ENCODE peak calls at places on chromosome 10, in four cellular contexts. T, Y, I and F are unnamed samples.

GRCh38 chr10:50627896-50628295 is 4.1 kb upstream of the SGMS1 start:
- DNase-seq in T (no peak), Y (no peak), I (no peak), F (no peak)

GRCh38 chr10:126580873-126581647 is 89.4 kb downstream of the C10orf90 start:
- DNase-seq in I (no peak), Y (no peak), T (no peak), F (no peak)

GRCh38 chr10:11446133-11446532 is 165.3 kb downstream of the USP6NL start:
- DNase-seq in Y (no peak), I (no peak), T (no peak), F (no peak)

GRCh38 chr10:94131885-94132284 is 138.2 kb downstream of the PLCE1 start:
- DNase-seq in I (no peak), T (no peak), Y (no peak), F (no peak)

GRCh38 chr10:121337356-121337936 is 260.8 kb downstream of the FGFR2 start:
- DNase-seq in I (no peak), Y (no peak), T (no peak), F (no peak)

GRCh38 chr10:49109669-49110335 is 5.5 kb downstream of the VSTM4 start:
- DNase-seq in T (no peak), I (peak), Y (no peak), F (no peak)

GRCh38 chr10:123318516-123318915 is 164.3 kb downstream of the BUB3 start:
- DNase-seq in T (no peak), Y (no peak), I (no peak), F (no peak)

GRCh38 chr10:129470103-129470851 is 3.2 kb downstream of the MGMT start:
- DNase-seq in T (no peak), I (no peak), Y (no peak), F (no peak)

GRCh38 chr10:119668461-119668860 is 17.3 kb downstream of the BAG3 start:
- DNase-seq in I (no peak), Y (no peak), T (no peak), F (no peak)

GRCh38 chr10:1643161-1643910 is 94.0 kb downstream of the ADARB2 start:
- DNase-seq in T (peak), Y (peak), I (no peak), F (no peak)

GRCh38 chr10:80382989-80383388 is 25.4 kb upstream of the PRXL2A start:
- DNase-seq in I (no peak), T (peak), Y (peak), F (peak)

GRCh38 chr10:75109459-75109778 is 2.0 kb upstream of the SAMD8 start:
- DNase-seq in Y (no peak), T (no peak), I (no peak), F (no peak)

GRCh38 chr10:4838743-4839142 is 12.7 kb downstream of the AKR1E2 start:
- DNase-seq in I (no peak), Y (no peak), T (no peak), F (no peak)

GRCh38 chr10:21724695-21725371 is 190.8 kb downstream of the MLLT10 start:
- DNase-seq in Y (peak), T (no peak), I (peak), F (no peak)

GRCh38 chr10:71737356-71738172 is 18.0 kb upstream of the C10orf105 start:
- DNase-seq in T (no peak), Y (no peak), I (no peak), F (no peak)

GRCh38 chr10:11532329-11532728 is 79.1 kb downstream of the USP6NL start:
- DNase-seq in I (no peak), Y (no peak), T (no peak), F (no peak)

GRCh38 chr10:78327778-78328591 is 294.3 kb downstream of the RPS24 start:
- DNase-seq in Y (no peak), T (no peak), I (no peak), F (no peak)

GRCh38 chr10:102413053-102413705 is 5.4 kb downstream of the PSD start:
- DNase-seq in I (no peak), Y (peak), T (peak), F (peak)

GRCh38 chr10:115706482-115707076 is 566.4 kb downstream of the GFRA1 start:
- DNase-seq in T (peak), Y (peak), I (no peak), F (no peak)

GRCh38 chr10:123150986-123151738 is 3.0 kb upstream of the BUB3 start:
- DNase-seq in Y (no peak), T (no peak), I (no peak), F (peak)

GRCh38 chr10:50538473-50539398 is 85.0 kb downstream of the SGMS1 start:
- DNase-seq in I (no peak), Y (no peak), T (peak), F (no peak)

GRCh38 chr10:43594944-43595589 is 11.2 kb upstream of the ZNF485 start:
- DNase-seq in Y (peak), I (no peak), T (no peak), F (no peak)

GRCh38 chr10:110394296-110394695 is 89.6 kb upstream of the SMNDC1 start:
- DNase-seq in Y (no peak), T (no peak), I (no peak), F (no peak)

DNA sequence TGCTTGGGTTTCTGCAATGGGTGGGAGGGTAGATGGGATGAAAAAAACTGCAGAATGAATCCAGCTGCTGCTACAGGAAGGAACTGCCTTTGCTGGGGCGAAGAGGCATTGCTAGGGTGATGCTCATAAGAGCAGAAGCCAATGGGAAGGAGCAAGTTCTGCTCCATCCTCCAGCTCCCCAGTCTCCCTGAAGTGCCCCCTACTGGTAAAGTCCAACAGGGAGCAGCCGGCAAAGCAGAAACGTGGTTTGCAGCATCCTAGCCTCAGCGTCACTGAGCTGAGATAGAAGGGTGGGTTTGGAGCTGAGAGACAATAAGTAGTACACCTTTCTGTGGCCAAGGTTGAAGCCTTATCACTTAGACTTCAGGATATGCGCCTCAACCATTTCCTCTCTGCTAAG is 220.5 kb downstream of the CCSER2 start:
- DNase-seq in I (no peak), Y (no peak), T (no peak), F (no peak)
- TF ChIP-seq CTCF in I (peak), Y (peak), T (peak), F (no peak)

GRCh38 chr10:73167557-73168485 is at the start of the genes ECD and FAM149B1:
- DNase-seq in T (peak), Y (peak), I (peak), F (peak)
- TF ChIP-seq CTCF in T (peak), Y (peak), I (peak), F (peak)

DNA sequence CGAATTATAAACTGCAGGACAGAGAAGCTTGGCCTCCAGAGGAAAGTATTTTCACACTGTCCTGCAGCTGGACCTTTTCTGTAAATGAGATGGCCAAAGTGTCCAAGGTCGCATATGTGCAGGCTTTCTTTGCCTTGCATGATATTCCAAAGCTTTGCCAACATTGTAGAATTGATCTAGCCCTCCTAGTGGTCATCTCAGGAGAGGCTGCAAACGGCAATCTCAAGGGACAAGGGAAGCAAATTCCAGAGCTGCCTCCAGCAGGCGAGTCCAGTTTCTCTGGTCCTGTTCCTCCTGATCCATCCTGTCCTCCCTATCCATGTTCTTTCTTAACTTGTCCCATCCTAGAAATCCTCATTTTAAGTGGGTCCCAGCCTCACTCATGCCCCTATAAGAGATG is 373.4 kb upstream of the PCDH15 start:
- DNase-seq in Y (no peak), I (no peak), T (no peak), F (no peak)
- TF ChIP-seq CTCF in Y (no peak), I (no peak), T (peak), F (no peak)

GRCh38 chr10:27724287-27724686 is 21.3 kb downstream of the MKX start:
- DNase-seq in I (no peak), T (no peak), Y (no peak), F (no peak)
- TF ChIP-seq CTCF in I (no peak), T (peak), Y (no peak), F (no peak)

GRCh38 chr10:124557167-124557566 is 95.5 kb downstream of the LHPP start:
- DNase-seq in T (no peak), I (no peak), Y (no peak), F (no peak)
- TF ChIP-seq CTCF in T (no peak), I (no peak), Y (no peak), F (no peak)

DNA sequence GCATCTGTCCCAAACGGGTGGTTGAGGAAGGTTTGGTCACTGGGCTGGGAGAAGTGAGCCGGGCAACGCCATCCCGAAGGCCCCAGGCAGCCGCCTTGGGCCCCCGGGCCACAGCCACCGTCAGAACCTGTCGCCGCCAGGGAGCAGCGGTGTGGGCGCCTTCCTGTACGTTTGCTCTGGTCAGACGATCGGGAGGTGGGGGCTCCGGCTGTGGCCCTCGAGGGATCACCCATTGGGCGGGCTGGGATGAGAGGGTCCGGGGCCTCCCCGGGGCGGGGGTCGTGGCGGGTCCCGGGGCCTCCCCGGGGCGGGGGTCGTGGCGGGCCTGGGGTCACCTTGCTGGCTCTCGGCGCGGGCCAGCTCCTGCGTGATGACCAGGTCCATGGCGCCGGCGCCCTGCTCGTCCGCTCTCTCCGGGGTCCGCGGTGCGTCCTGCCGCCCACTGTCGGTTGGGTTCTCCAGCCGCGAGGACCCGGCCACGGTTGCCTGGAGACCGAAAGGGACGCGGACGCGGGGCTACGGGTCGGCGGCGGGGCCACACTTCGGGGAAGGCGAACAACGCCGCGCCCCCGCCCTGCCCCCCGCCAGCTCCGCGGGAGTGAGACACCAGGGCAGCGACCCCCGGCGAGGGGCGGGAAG is at the start of gene CFAP46:
- DNase-seq in T (peak), Y (no peak), I (peak), F (peak)
- TF ChIP-seq CTCF in T (no peak), Y (no peak), I (peak), F (no peak)

DNA sequence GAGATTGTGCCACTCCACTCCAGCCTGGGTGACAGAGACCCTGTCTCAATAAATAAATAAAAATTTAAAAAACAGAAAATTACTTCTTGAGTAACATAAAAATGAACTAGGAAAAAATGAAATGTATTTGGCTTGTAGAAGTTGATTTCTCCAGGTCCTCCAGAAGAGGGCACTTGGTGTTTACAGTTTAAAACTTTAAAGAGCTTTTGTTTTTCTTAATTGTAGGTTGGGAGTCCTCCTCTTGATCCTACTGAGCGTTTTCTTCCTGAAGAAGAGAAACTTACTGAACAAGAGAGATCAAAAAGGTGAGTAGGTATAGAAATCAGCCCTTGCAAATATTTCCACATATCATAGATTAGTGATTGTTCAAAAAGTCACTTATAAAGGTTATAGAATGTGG is 16.2 kb downstream of the KIFBP start:
- DNase-seq in T (no peak), I (no peak), Y (peak), F (no peak)
- TF ChIP-seq CTCF in T (peak), I (peak), Y (peak), F (no peak)

GRCh38 chr10:68231106-68231901 is 609 bp downstream of the ATOH7 start:
- DNase-seq in I (peak), T (peak), Y (peak), F (peak)
- TF ChIP-seq CTCF in I (peak), T (peak), Y (peak), F (no peak)

DNA sequence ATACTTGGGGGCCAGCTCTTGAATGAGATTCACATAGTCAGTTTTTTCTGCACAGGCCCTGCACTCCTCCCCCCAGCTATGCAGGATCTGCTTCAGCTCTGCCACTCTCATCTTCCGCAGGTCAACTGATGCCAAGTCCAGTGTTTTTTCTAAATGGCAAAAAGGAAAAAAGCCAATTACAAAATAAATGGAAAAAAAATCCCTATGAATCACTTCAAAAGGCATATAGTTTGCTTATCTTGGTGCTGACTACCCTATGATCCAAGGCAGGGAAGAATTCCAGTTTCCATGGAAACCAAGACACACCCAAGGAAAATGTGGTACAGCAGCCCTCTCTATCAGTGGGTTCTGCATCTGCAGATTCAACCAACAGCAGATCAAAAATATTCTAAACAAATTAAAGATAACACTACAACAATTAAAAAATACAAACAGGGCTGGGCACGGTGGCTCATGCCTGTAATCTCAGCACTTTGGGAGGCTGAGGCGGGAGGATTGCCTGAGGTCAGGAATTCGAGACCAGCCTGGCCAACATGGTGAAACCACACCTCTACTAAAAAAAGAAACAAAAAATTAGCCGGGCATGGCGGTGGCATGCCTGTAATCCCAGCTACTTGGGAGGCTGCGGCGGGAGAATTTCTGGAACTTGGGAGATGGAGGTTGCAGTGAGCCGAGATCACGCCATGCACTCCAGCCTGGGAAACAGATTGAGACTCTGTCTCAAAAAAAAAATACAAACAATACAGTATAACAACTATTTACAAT is 17.6 kb downstream of the CDNF start:
- DNase-seq in T (no peak), Y (no peak), I (no peak), F (no peak)
- TF ChIP-seq CTCF in T (no peak), Y (no peak), I (no peak), F (no peak)